ENCODE peak calls at places on chromosomes 1 and 21, in five cellular contexts. P is astrocyte; H is breast epithelium; C is colonic mucosa; L is CD8-positive, alpha-beta T cell. Q is an unnamed sample.

GRCh38 chr1:86082183-86082582 is 74.4 kb downstream of the COL24A1 start:
- DNase-seq in P (no peak), L (no peak), C (no peak), H (no peak), Q (no peak)

GRCh38 chr1:236320671-236321070 is 38.9 kb upstream of the ERO1B start:
- DNase-seq in C (no peak), H (no peak), L (no peak), P (no peak), Q (no peak)

GRCh38 chr1:48693674-48694347 is 82.9 kb downstream of the BEND5 start:
- DNase-seq in H (no peak), L (no peak), P (no peak), C (no peak), Q (no peak)

GRCh38 chr1:67682659-67683197 is 2.3 kb upstream of the GADD45A start:
- DNase-seq in H (no peak), P (peak; percentile 96), C (no peak), L (no peak), Q (peak; percentile 49)

GRCh38 chr1:32877211-32878110 is 6.7 kb upstream of the FNDC5 start:
- DNase-seq in L (no peak), C (no peak), H (peak; percentile 52), P (no peak), Q (no peak)

GRCh38 chr1:113266788-113267187 is 123.5 kb upstream of the MAGI3 start:
- DNase-seq in L (no peak), H (no peak), P (no peak), C (no peak), Q (no peak)

GRCh38 chr21:41152149-41152548 is 15.8 kb upstream of the BACE2 start:
- DNase-seq in P (no peak), L (no peak), C (no peak), H (no peak), Q (no peak)

GRCh38 chr21:25639167-25639921 is at the start of gene JAM2:
- DNase-seq in P (peak; percentile 17), H (no peak), L (peak; percentile 72), C (peak; percentile 21), Q (no peak)

GRCh38 chr21:35390013-35390776 is 341.1 kb upstream of the RUNX1 start:
- DNase-seq in L (no peak), H (no peak), C (no peak), P (peak; percentile 83), Q (no peak)

GRCh38 chr1:245990315-245991022 is 516.6 kb downstream of the SMYD3 start:
- DNase-seq in C (no peak), P (no peak), H (no peak), L (no peak), Q (no peak)

GRCh38 chr21:31293986-31294385 is 50.1 kb downstream of the TIAM1 start:
- DNase-seq in H (no peak), L (no peak), P (peak; percentile 96), C (no peak), Q (peak; percentile 69)

GRCh38 chr21:46412521-46413364 is 45.9 kb upstream of the DIP2A start:
- DNase-seq in P (no peak), C (no peak), H (no peak), L (no peak), Q (no peak)

GRCh38 chr1:213376862-213377372 is 325.9 kb downstream of the RPS6KC1 start:
- DNase-seq in C (no peak), P (peak; percentile 42), H (no peak), L (no peak), Q (no peak)

GRCh38 chr1:246110343-246111219 is 396.5 kb downstream of the SMYD3 start:
- DNase-seq in P (peak; percentile 54), L (no peak), H (no peak), C (no peak), Q (peak; percentile 10)

GRCh38 chr1:176878750-176879536 is 285.6 kb downstream of the ASTN1 start:
- DNase-seq in L (no peak), P (no peak), H (no peak), C (no peak), Q (no peak)

GRCh38 chr1:209328178-209328577 is 255.3 kb upstream of the CAMK1G start:
- DNase-seq in P (no peak), H (no peak), C (no peak), L (no peak), Q (no peak)

GRCh38 chr1:43639990-43640794 is 9.8 kb upstream of the KDM4A start:
- DNase-seq in H (no peak), P (no peak), L (no peak), C (no peak), Q (no peak)

GRCh38 chr1:6447818-6448748 is 17.9 kb downstream of the TNFRSF25 start:
- DNase-seq in H (no peak), L (peak; percentile 69), C (peak; percentile 71), P (no peak), Q (no peak)

GRCh38 chr1:30539856-30540243 is 183.5 kb downstream of the MATN1 start:
- DNase-seq in H (no peak), P (no peak), L (no peak), C (no peak), Q (no peak)

GRCh38 chr1:18434041-18434440 is 46.7 kb upstream of the KLHDC7A start:
- DNase-seq in L (no peak), P (no peak), H (no peak), C (no peak), Q (no peak)
- H3K27me3 ChIP-seq in L (no peaks in the 10 kb centered on the region), P (no peaks in the 10 kb centered on the region), H (no peaks in the 10 kb centered on the region), C (no peaks in the 10 kb centered on the region), Q (no peaks in the 10 kb centered on the region)

GRCh38 chr1:89931950-89932349 is 63.0 kb upstream of the ZNF326 start:
- DNase-seq in C (no peak), P (no peak), H (no peak), L (no peak), Q (no peak)
- TF ChIP-seq CTCF in C (no peak), P (no peak), H (no peak), L (no peak), Q (no peak)

GRCh38 chr1:183776731-183777130 is 28.2 kb upstream of the RGL1 start:
- DNase-seq in P (peak; percentile 59), C (no peak), H (no peak), L (no peak), Q (no peak)

GRCh38 chr1:183778568-183779433 is 26.1 kb upstream of the RGL1 start:
- DNase-seq in L (no peak), C (no peak), H (no peak), P (no peak), Q (no peak)

GRCh38 chr1:183777359-183777758 is 27.6 kb upstream of the RGL1 start:
- DNase-seq in P (no peak), H (no peak), C (no peak), L (no peak), Q (no peak)

GRCh38 chr1:183780159-183780558 is 24.8 kb upstream of the RGL1 start:
- DNase-seq in H (no peak), P (no peak), L (no peak), C (no peak), Q (no peak)

GRCh38 chr1:183778006-183778405 is 26.9 kb upstream of the RGL1 start:
- DNase-seq in H (no peak), P (no peak), L (no peak), C (no peak), Q (no peak)
- H3K9me3 ChIP-seq in H (no peaks in the 10 kb centered on the region), P (no peaks in the 10 kb centered on the region), L (peaks cover 5% of the 10 kb centered on the region), C (no peaks in the 10 kb centered on the region), Q (peaks cover 7% of the 10 kb centered on the region)

DNA sequence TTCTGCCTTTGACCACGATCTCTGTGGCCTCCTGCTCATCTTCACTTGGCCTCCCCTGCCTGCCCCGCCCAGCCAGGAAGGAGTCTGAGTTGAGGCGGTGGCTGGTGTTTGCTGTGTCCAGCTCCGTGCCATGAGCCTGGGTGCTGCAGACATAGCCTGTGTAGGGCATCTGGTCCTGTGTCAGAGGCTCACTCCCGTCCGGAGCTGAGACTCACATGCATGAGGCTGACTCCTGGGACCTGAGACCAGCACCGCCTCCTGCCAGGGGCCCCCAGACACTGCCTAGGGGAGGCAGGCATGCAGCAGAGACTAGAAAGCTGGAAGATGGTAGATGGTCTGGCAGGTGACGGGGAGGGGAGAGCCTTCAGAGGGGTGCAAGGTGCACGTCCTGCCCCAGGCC is 52.2 kb upstream of the TTC34 start:
- DNase-seq in C (no peak), L (no peak), H (no peak), P (no peak), Q (no peak)
- H3K27me3 ChIP-seq in C (no peaks in the 10 kb centered on the region), L (no peaks in the 10 kb centered on the region), H (no peaks in the 10 kb centered on the region), P (no peaks in the 10 kb centered on the region), Q (no peaks in the 10 kb centered on the region)

GRCh38 chr1:11961230-11961629 is 19.0 kb upstream of the MFN2 start:
- DNase-seq in C (peak; percentile 34), P (no peak), L (no peak), H (no peak), Q (no peak)

GRCh38 chr1:11960710-11961109 is 19.5 kb upstream of the MFN2 start:
- DNase-seq in L (no peak), C (no peak), P (no peak), H (no peak), Q (no peak)

GRCh38 chr1:11963622-11964021 is 16.6 kb upstream of the MFN2 start:
- DNase-seq in C (no peak), P (no peak), H (no peak), L (no peak), Q (no peak)

GRCh38 chr1:11957891-11958290 is 22.4 kb upstream of the MFN2 start:
- DNase-seq in L (no peak), C (no peak), H (no peak), P (no peak), Q (no peak)

GRCh38 chr1:11960276-11960675 is 20.0 kb upstream of the MFN2 start:
- DNase-seq in H (no peak), C (no peak), P (no peak), L (no peak), Q (no peak)
- TF ChIP-seq CTCF in H (no peak), C (no peak), P (no peak), L (no peak), Q (no peak)

DNA sequence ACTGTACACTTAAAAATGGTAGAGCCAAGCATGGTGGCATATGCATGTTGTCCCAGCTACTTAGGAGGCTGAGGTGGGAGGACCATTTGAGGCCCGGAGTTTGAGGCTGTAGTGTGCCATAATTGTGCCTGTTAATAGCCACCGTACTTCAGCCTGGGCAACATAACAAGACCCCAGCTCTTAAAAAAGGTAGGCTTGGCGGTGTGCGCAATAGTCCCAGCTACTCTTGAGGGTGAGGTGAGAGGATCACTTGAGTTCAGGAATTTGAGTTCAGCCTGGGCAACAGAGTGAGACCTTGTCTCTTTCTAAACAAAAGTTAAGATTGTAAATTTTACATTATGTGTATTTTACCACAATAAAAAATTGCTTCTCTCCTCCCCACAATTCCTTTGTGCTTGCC is 19.7 kb downstream of the FNBP1L start:
- DNase-seq in C (no peak), P (no peak), L (no peak), H (no peak), Q (no peak)
- H3K9me3 ChIP-seq in C (no peaks in the 10 kb centered on the region), P (no peaks in the 10 kb centered on the region), L (no peaks in the 10 kb centered on the region), H (peaks cover 4% of the 10 kb centered on the region), Q (no peaks in the 10 kb centered on the region)

DNA sequence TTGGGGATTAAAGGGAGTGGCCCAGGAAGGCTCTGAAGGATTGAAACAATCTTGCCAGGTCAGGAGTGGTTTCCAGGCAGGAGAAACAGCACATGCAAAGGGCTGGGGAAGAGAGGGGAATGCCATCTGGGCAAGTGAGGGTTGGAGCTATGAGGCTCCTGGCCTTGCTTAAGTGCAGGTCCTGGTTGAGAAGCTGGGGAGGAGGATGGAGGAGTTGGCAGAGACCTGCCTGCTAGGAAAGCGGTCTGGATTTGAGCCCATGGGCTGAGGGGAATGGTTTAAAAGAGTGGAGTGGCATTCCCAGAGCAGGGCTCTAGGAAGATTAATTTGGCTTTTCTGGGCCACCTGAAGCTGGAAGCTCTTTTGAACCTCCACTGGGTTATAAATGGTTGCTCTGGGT is 9.2 kb downstream of the IGSF21 start:
- DNase-seq in P (no peak), C (no peak), H (no peak), L (no peak), Q (no peak)
- H3K27me3 ChIP-seq in P (peaks cover 13% of the 10 kb centered on the region), C (peaks cover 4% of the 10 kb centered on the region), H (no peaks in the 10 kb centered on the region), L (no peaks in the 10 kb centered on the region), Q (peaks cover 9% of the 10 kb centered on the region)